ENCODE peak calls at places on chromosomes 13 and 19, in six cellular contexts. Z is effector memory CD4-positive, alpha-beta T cell; W is A549; M is MM.1S; U is CD8-positive, alpha-beta memory T cell; V is IMR-90. K is an unnamed sample. For H3K4me1 and H3K9me3, the result is how much of the 10 kb centered on the place peaks cover.

GRCh38 chr19:15252398-15253018 is 20.3 kb upstream of the EPHX3 start:
- DNase-seq in Z (no peak), W (peak), M (no peak), U (no peak), V (peak), K (no peak)

GRCh38 chr13:30789360-30789862 is 54.1 kb downstream of the ALOX5AP start:
- DNase-seq in Z (no peak), W (no peak), M (no peak), U (no peak), V (no peak), K (no peak)

GRCh38 chr13:68816715-68817114 is 1290.9 kb upstream of the ATXN8OS start:
- DNase-seq in Z (no peak), W (peak), M (no peak), U (no peak), V (no peak), K (no peak)

GRCh38 chr19:1376415-1376805 is 7.3 kb upstream of the NDUFS7 start:
- DNase-seq in Z (no peak), W (no peak), M (no peak), U (no peak), V (no peak), K (no peak)

GRCh38 chr13:46126552-46127171 is 21.8 kb upstream of the CPB2 start:
- DNase-seq in Z (peak), W (peak), M (peak), U (peak), V (peak), K (peak)

GRCh38 chr13:28375250-28375930 is 119.5 kb downstream of the FLT1 start:
- DNase-seq in Z (no peak), W (no peak), M (no peak), U (no peak), V (no peak), K (no peak)

GRCh38 chr13:28408235-28408848 is 86.6 kb downstream of the FLT1 start:
- DNase-seq in Z (no peak), W (no peak), M (no peak), U (no peak), V (no peak), K (no peak)

GRCh38 chr13:60467098-60467497 is 70.1 kb downstream of the TDRD3 start:
- DNase-seq in Z (no peak), W (no peak), M (no peak), U (no peak), V (no peak), K (no peak)

GRCh38 chr19:5953680-5954213 is 24.2 kb downstream of the RANBP3 start:
- DNase-seq in Z (no peak), W (no peak), M (no peak), U (no peak), V (no peak), K (no peak)

GRCh38 chr19:13208964-13209796 is 59.0 kb downstream of the IER2 start:
- DNase-seq in Z (no peak), W (no peak), M (no peak), U (no peak), V (no peak), K (no peak)

GRCh38 chr13:113059891-113060290 is 45.7 kb upstream of the F7 start:
- DNase-seq in Z (no peak), W (no peak), M (no peak), U (no peak), V (no peak), K (no peak)

GRCh38 chr13:34247596-34247995 is 429.6 kb downstream of the RFC3 start:
- DNase-seq in Z (no peak), W (no peak), M (no peak), U (no peak), V (no peak), K (no peak)

GRCh38 chr13:73767191-73767741 is 366.9 kb downstream of the KLF12 start:
- DNase-seq in Z (no peak), W (no peak), M (no peak), U (no peak), V (peak), K (peak)

GRCh38 chr13:73809561-73809960 is 324.6 kb downstream of the KLF12 start:
- DNase-seq in Z (no peak), W (peak), M (no peak), U (no peak), V (peak), K (no peak)

GRCh38 chr19:35895911-35896642 is 4.3 kb downstream of the NFKBID start:
- DNase-seq in Z (no peak), W (no peak), M (no peak), U (no peak), V (no peak), K (no peak)

GRCh38 chr19:41994994-41995958 is 1.2 kb upstream of the ATP1A3 start:
- DNase-seq in Z (no peak), W (no peak), M (no peak), U (no peak), V (no peak), K (no peak)

GRCh38 chr19:35262101-35262761 is 6.5 kb upstream of the USF2 start:
- DNase-seq in Z (no peak), W (no peak), M (no peak), U (no peak), V (no peak), K (no peak)

GRCh38 chr19:56670961-56671612 is 470 bp downstream of the ZNF835 start:
- DNase-seq in Z (no peak), W (no peak), M (no peak), U (no peak), V (no peak), K (no peak)

GRCh38 chr13:47250141-47250540 is 353.3 kb upstream of the HTR2A start:
- DNase-seq in Z (no peak), W (no peak), M (no peak), U (no peak), V (peak), K (no peak)

DNA sequence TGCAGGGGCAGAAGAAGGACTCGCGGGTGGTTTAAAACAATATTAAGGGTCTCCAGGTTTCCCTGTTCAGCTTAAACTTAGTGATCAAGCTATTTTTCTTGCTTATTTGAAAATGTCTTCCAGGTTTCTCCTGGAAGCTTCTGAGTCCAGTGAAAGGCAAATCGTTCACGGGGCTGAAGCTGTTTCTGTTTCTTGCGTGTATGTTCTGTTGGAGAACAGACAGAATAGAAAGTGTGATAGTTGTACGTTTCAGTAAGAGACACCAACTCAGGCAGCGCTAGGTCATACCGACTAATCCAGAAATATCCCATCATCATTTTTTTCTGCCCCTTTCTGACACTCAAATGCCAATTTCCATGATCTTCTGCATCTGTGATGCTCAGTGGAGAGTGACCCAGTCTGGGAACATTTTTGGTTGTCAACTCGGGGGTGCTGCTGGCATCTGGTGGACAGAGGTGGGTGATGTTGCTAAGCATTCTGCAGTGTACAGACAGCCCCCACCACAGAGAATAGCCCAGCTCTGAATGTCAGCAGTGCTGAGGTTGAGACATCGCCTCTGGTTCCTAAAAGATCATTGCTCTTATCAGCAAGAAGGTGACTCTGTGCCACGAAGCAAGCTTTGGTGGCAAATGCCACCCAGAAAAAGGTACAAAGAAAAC is 4.3 kb downstream of the KLF2 start:
- DNase-seq in Z (peak), W (peak), M (no peak), U (peak), V (peak), K (peak)
- H3K4me1 ChIP-seq in Z (under half), W (under half), M (under half), U (under half), V (under half), K (under half)

GRCh38 chr19:44521370-44521769 is 8.1 kb downstream of the CEACAM20 start:
- DNase-seq in Z (no peak), W (no peak), M (no peak), U (no peak), V (no peak), K (no peak)
- H3K27ac ChIP-seq in Z (no peak), W (no peak), M (no peak), U (no peak), V (no peak), K (no peak)

DNA sequence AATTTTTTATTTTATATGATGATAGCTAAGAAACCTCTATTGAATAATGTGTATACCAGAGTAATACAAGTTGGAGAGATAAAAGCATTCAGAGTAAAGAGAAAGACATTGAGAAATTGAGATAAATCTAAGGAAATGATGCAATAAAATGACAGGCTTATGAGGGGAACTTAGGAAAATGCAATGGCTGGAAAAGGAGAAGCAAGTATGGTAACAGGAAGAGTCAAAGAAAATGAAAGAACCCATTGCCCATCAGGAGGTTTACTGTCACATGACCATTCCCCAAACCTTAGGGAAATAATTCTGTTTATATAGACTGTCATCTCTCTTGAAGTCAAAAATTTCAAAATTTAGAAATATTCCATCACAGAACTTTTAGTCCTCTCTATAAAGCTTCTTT is 808.0 kb upstream of the PRR20A start:
- DNase-seq in Z (no peak), W (no peak), M (no peak), U (no peak), V (no peak), K (no peak)
- H3K9me3 ChIP-seq in Z (under half), W (under half), M (under half), U (under half), V (under half), K (under half)

DNA sequence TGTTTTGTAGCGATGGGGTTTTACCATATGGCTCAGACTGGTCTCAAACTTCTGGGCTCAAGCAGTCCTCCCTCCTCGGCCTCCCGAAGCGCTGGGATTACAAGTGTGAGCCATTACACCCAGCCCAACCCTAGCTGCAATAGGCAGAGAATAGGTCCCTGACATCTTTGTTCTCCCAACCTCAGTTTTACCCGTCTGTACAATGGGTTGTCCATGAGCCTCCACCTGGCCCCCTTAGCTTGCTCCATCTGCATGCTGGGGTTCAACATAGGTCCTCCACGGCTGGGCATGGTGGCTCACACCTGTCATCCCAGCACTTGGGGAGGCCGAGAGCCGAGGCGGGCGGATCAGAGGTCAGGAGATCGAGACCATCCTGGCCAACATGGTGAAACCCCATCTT is 14.4 kb downstream of the NFIC start:
- DNase-seq in Z (no peak), W (no peak), M (no peak), U (no peak), V (no peak), K (no peak)
- H3K4me1 ChIP-seq in Z (under half), W (under half), M (under half), U (under half), V (under half), K (under half)

GRCh38 chr13:99045396-99045795 is 67.5 kb upstream of the DOCK9 start:
- DNase-seq in Z (no peak), W (no peak), M (no peak), U (no peak), V (peak), K (no peak)

GRCh38 chr13:99042851-99043250 is 65.0 kb upstream of the DOCK9 start:
- DNase-seq in Z (no peak), W (no peak), M (no peak), U (no peak), V (no peak), K (no peak)

GRCh38 chr13:99043700-99044300 is 65.9 kb upstream of the DOCK9 start:
- DNase-seq in Z (no peak), W (no peak), M (no peak), U (no peak), V (no peak), K (no peak)

GRCh38 chr13:99044764-99045163 is 66.9 kb upstream of the DOCK9 start:
- DNase-seq in Z (no peak), W (no peak), M (no peak), U (peak), V (no peak), K (no peak)

GRCh38 chr13:99046851-99047250 is 69.0 kb upstream of the DOCK9 start:
- DNase-seq in Z (no peak), W (no peak), M (no peak), U (no peak), V (no peak), K (no peak)
- H3K27ac ChIP-seq in Z (peak), W (peak), M (no peak), U (peak), V (no peak), K (no peak)

DNA sequence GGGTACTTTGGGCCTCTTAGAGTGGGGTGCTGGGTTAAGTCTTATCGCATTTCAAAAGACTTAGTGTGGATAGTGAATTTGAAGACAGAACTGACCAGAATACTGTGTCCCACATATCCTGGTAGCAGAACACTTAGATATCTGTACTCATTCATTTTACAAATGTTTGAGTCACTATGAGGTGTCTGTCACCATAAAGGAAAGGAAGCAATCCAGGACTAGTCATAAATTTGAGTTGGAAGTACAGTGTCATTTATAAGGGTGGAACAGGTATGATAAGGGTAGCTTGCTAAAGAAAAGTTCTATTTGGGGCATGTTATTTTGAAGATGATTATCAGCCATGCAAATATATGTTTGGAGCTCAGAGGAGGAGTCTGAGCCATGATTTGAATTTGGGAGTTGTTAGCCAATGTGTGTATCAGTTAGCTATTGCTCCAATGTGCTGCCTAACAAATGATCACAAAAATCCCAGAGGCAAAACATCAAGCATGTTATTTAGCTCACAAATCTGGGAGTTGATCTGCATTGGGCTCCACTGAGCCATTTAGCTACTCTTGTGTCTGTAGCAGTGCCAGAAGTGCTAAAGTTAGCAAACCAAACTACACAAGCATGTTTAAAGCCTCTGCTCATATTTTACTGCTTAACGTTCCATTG is 20.3 kb downstream of the ZNF699 start:
- DNase-seq in Z (no peak), W (no peak), M (no peak), U (no peak), V (no peak), K (no peak)
- H3K9me3 ChIP-seq in Z (under half), W (under half), M (under half), U (under half), V (under half), K (half or more)

DNA sequence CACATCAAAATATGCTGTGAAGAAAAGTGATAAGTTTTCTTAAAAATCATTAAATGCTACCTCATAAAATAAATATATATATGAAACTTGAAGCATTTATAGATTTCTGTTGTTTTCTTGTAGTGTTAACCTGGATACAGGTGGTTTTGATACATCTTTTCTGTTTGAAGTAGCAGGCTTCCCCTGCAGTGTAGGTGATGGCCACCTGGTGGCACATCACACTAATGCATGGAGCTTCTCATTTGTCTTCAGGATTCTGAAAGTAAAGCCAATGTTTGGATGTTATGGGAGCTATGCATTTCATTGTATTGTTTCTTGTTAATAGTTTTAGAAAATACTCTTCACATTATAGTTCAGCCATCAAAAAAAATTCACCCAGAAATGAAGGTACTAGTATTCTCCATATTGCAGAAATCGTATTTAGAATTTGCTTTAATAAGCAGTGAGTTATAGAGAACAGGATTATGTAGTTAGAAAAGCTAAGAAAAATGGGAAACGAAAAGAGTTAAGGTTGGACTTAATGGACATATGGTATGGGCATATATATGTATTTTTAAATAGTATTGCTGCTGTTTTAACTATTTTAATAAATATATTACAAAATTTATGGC is 18.7 kb downstream of the GPR180 start:
- DNase-seq in Z (no peak), W (peak), M (peak), U (no peak), V (peak), K (peak)
- H3K4me1 ChIP-seq in Z (under half), W (under half), M (under half), U (under half), V (under half), K (under half)

DNA sequence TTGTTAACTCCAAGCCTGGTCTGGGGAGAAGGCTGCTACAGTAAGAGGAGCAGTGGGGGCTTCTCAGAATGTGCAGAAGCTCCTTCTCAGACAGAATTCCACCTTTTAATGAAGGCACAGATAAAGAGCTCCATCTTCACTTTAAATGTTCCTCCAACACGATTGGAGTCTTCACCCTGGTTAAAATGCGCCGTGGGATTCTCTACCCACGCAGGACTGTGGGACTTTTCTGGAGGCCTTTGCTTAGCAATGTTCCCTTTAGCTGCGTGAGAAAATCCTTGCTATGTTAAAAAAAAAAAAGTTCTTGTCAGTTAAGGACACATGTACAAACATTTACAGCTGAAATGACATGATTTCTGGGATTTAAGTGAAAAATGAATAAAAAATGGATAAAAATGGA is 546.3 kb downstream of the MYO16 start:
- DNase-seq in Z (no peak), W (no peak), M (no peak), U (no peak), V (no peak), K (no peak)
- H3K27ac ChIP-seq in Z (no peak), W (no peak), M (no peak), U (no peak), V (no peak), K (no peak)

DNA sequence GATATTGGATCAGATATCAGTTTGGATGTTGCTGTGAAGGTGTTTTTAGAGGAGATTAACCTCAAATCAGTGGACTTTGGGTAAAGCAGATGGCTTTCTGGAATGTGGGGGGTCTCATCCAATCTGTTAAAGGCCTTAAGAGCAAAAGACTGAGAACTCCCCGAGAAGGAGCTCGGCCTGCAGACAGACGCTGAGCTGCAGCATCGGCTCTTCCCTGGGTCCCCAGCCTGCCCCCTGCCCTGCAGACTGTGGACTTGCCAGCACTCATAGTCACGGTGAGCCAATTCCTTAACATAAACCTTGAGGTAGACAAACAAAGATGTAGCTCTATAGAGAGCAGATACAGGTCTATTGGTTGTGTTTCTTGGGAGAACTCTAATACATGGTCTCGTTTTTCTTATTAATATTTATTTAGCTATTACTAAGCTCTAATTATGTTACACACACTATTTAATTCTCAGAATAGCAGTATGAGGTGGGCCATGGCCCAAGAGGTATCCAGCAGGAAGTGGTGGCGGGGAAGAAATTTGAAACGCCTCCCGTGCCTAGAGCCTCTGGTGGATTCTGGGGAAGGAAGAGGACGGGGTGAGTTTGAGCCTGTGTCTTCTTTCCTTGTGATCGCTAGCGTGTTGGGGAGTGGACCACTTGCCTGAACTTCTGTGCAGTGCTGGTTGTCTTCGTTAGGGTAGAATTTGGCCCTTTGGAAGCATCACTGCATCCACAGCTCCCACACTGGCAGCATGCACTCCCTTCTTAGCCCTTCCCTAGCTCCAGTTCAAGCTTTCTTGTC is 305.3 kb downstream of the TEX29 start:
- DNase-seq in Z (no peak), W (no peak), M (no peak), U (no peak), V (no peak), K (no peak)
- H3K9me3 ChIP-seq in Z (under half), W (under half), M (under half), U (under half), V (half or more), K (under half)

GRCh38 chr13:99269627-99270252 is 11.6 kb upstream of the GPR18 start:
- DNase-seq in Z (no peak), W (peak), M (peak), U (peak), V (peak), K (peak)

GRCh38 chr13:99265823-99266426 is 7.7 kb upstream of the GPR18 start:
- DNase-seq in Z (no peak), W (peak), M (peak), U (peak), V (peak), K (peak)

GRCh38 chr13:99266827-99267226 is 8.6 kb upstream of the GPR18 start:
- DNase-seq in Z (no peak), W (no peak), M (no peak), U (no peak), V (no peak), K (no peak)

GRCh38 chr13:99268822-99269221 is 10.6 kb upstream of the GPR18 start:
- DNase-seq in Z (no peak), W (no peak), M (no peak), U (no peak), V (no peak), K (no peak)

GRCh38 chr13:99267927-99268326 is 9.7 kb upstream of the GPR18 start:
- DNase-seq in Z (no peak), W (no peak), M (no peak), U (no peak), V (no peak), K (no peak)
- H3K4me1 ChIP-seq in Z (under half), W (under half), M (under half), U (half or more), V (under half), K (under half)